ENCODE peak calls at places on chromosomes 16 and 17, in five cellular contexts. One of them, this sample, is unnamed.
A peak's percentile ranks its signal among the peaks of the same experiment; 100 is the strongest.

GRCh38 chr17:55842405-55843158 is 91.7 kb downstream of the PCTP start:
- DNase-seq in stimulated activated CD4-positive, alpha-beta T cell treated with anti-CD3 and anti-CD28 coated beads, Interleukin-15, amount 100 ng/mL, for 24 hours: no peak
- DNase-seq in fibroblast of pulmonary artery: no peak
- DNase-seq in neural crest cell: no peak
- DNase-seq in NCI-H345: no peak
- DNase-seq in this sample: no peak

GRCh38 chr16:88706965-88707871 is 915 bp downstream of the CTU2 start:
- DNase-seq in fibroblast of pulmonary artery: no peak
- DNase-seq in NCI-H345: no peak
- DNase-seq in neural crest cell: no peak
- DNase-seq in stimulated activated CD4-positive, alpha-beta T cell treated with anti-CD3 and anti-CD28 coated beads, Interleukin-15, amount 100 ng/mL, for 24 hours: no peak
- DNase-seq in this sample: no peak

GRCh38 chr16:89921131-89921698 is 1.9 kb upstream of the TUBB3 start:
- DNase-seq in fibroblast of pulmonary artery: no peak
- DNase-seq in stimulated activated CD4-positive, alpha-beta T cell treated with anti-CD3 and anti-CD28 coated beads, Interleukin-15, amount 100 ng/mL, for 24 hours: no peak
- DNase-seq in NCI-H345: no peak
- DNase-seq in neural crest cell: no peak
- DNase-seq in this sample: no peak

GRCh38 chr16:31880322-31880979 is 6.8 kb downstream of the ZNF267 start:
- DNase-seq in NCI-H345: no peak
- DNase-seq in neural crest cell: no peak
- DNase-seq in stimulated activated CD4-positive, alpha-beta T cell treated with anti-CD3 and anti-CD28 coated beads, Interleukin-15, amount 100 ng/mL, for 24 hours: peak; percentile 62
- DNase-seq in fibroblast of pulmonary artery: peak; percentile 87
- DNase-seq in this sample: no peak

GRCh38 chr16:9844361-9844760 is 337.9 kb downstream of the GRIN2A start:
- DNase-seq in fibroblast of pulmonary artery: no peak
- DNase-seq in neural crest cell: no peak
- DNase-seq in stimulated activated CD4-positive, alpha-beta T cell treated with anti-CD3 and anti-CD28 coated beads, Interleukin-15, amount 100 ng/mL, for 24 hours: no peak
- DNase-seq in NCI-H345: no peak
- DNase-seq in this sample: no peak

GRCh38 chr17:58336456-58337094 is 8.0 kb upstream of the TSPOAP1 start:
- DNase-seq in stimulated activated CD4-positive, alpha-beta T cell treated with anti-CD3 and anti-CD28 coated beads, Interleukin-15, amount 100 ng/mL, for 24 hours: peak; percentile 52
- DNase-seq in fibroblast of pulmonary artery: no peak
- DNase-seq in neural crest cell: no peak
- DNase-seq in NCI-H345: no peak
- DNase-seq in this sample: no peak

GRCh38 chr17:5785343-5785742 is 201.0 kb upstream of the NLRP1 start:
- DNase-seq in fibroblast of pulmonary artery: peak; percentile 20
- DNase-seq in neural crest cell: no peak
- DNase-seq in stimulated activated CD4-positive, alpha-beta T cell treated with anti-CD3 and anti-CD28 coated beads, Interleukin-15, amount 100 ng/mL, for 24 hours: no peak
- DNase-seq in NCI-H345: no peak
- DNase-seq in this sample: peak; percentile 92

GRCh38 chr16:19523184-19523558 is 571 bp upstream of the CCP110 start:
- DNase-seq in NCI-H345: no peak
- DNase-seq in fibroblast of pulmonary artery: no peak
- DNase-seq in neural crest cell: no peak
- DNase-seq in stimulated activated CD4-positive, alpha-beta T cell treated with anti-CD3 and anti-CD28 coated beads, Interleukin-15, amount 100 ng/mL, for 24 hours: no peak
- DNase-seq in this sample: no peak

GRCh38 chr17:63998721-63999679 is 849 bp downstream of the PRR29 start:
- DNase-seq in stimulated activated CD4-positive, alpha-beta T cell treated with anti-CD3 and anti-CD28 coated beads, Interleukin-15, amount 100 ng/mL, for 24 hours: no peak
- DNase-seq in NCI-H345: no peak
- DNase-seq in fibroblast of pulmonary artery: no peak
- DNase-seq in neural crest cell: no peak
- DNase-seq in this sample: no peak

GRCh38 chr17:82392209-82392920 is 20.8 kb downstream of the UTS2R start:
- DNase-seq in NCI-H345: no peak
- DNase-seq in neural crest cell: no peak
- DNase-seq in fibroblast of pulmonary artery: no peak
- DNase-seq in stimulated activated CD4-positive, alpha-beta T cell treated with anti-CD3 and anti-CD28 coated beads, Interleukin-15, amount 100 ng/mL, for 24 hours: no peak
- DNase-seq in this sample: no peak

GRCh38 chr17:57626520-57627210 is 118.4 kb downstream of the CCDC182 start:
- DNase-seq in fibroblast of pulmonary artery: no peak
- DNase-seq in NCI-H345: no peak
- DNase-seq in stimulated activated CD4-positive, alpha-beta T cell treated with anti-CD3 and anti-CD28 coated beads, Interleukin-15, amount 100 ng/mL, for 24 hours: no peak
- DNase-seq in neural crest cell: no peak
- DNase-seq in this sample: no peak

GRCh38 chr17:55513885-55514590 is 2.8 kb upstream of the SMIM36 start:
- DNase-seq in NCI-H345: peak; percentile 76
- DNase-seq in neural crest cell: peak; percentile 82
- DNase-seq in fibroblast of pulmonary artery: peak; percentile 79
- DNase-seq in stimulated activated CD4-positive, alpha-beta T cell treated with anti-CD3 and anti-CD28 coated beads, Interleukin-15, amount 100 ng/mL, for 24 hours: peak; percentile 77
- DNase-seq in this sample: no peak

GRCh38 chr17:50593321-50593720 is 32.8 kb downstream of the CACNA1G start:
- DNase-seq in fibroblast of pulmonary artery: no peak
- DNase-seq in neural crest cell: peak; percentile 45
- DNase-seq in NCI-H345: peak; percentile 61
- DNase-seq in stimulated activated CD4-positive, alpha-beta T cell treated with anti-CD3 and anti-CD28 coated beads, Interleukin-15, amount 100 ng/mL, for 24 hours: no peak
- DNase-seq in this sample: no peak

GRCh38 chr16:70800306-70800705 is 652 bp downstream of the VAC14 start:
- DNase-seq in fibroblast of pulmonary artery: no peak
- DNase-seq in stimulated activated CD4-positive, alpha-beta T cell treated with anti-CD3 and anti-CD28 coated beads, Interleukin-15, amount 100 ng/mL, for 24 hours: no peak
- DNase-seq in neural crest cell: no peak
- DNase-seq in NCI-H345: no peak
- DNase-seq in this sample: no peak

GRCh38 chr17:57443781-57444180 is 187.5 kb downstream of the MSI2 start:
- DNase-seq in NCI-H345: no peak
- DNase-seq in stimulated activated CD4-positive, alpha-beta T cell treated with anti-CD3 and anti-CD28 coated beads, Interleukin-15, amount 100 ng/mL, for 24 hours: no peak
- DNase-seq in neural crest cell: no peak
- DNase-seq in fibroblast of pulmonary artery: no peak
- DNase-seq in this sample: no peak

GRCh38 chr16:66459878-66460277 is 32.8 kb downstream of the BEAN1 start:
- DNase-seq in NCI-H345: no peak
- DNase-seq in neural crest cell: no peak
- DNase-seq in stimulated activated CD4-positive, alpha-beta T cell treated with anti-CD3 and anti-CD28 coated beads, Interleukin-15, amount 100 ng/mL, for 24 hours: no peak
- DNase-seq in fibroblast of pulmonary artery: no peak
- DNase-seq in this sample: no peak

GRCh38 chr17:1120596-1121441 is 59.0 kb downstream of the ABR start:
- DNase-seq in stimulated activated CD4-positive, alpha-beta T cell treated with anti-CD3 and anti-CD28 coated beads, Interleukin-15, amount 100 ng/mL, for 24 hours: no peak
- DNase-seq in neural crest cell: no peak
- DNase-seq in fibroblast of pulmonary artery: no peak
- DNase-seq in NCI-H345: no peak
- DNase-seq in this sample: no peak

GRCh38 chr16:86568677-86569623 is 2.3 kb downstream of the FOXC2 start:
- DNase-seq in stimulated activated CD4-positive, alpha-beta T cell treated with anti-CD3 and anti-CD28 coated beads, Interleukin-15, amount 100 ng/mL, for 24 hours: no peak
- DNase-seq in NCI-H345: no peak
- DNase-seq in fibroblast of pulmonary artery: no peak
- DNase-seq in neural crest cell: no peak
- DNase-seq in this sample: no peak

GRCh38 chr16:2816751-2817495 is at the start of gene PRSS21:
- DNase-seq in fibroblast of pulmonary artery: no peak
- DNase-seq in stimulated activated CD4-positive, alpha-beta T cell treated with anti-CD3 and anti-CD28 coated beads, Interleukin-15, amount 100 ng/mL, for 24 hours: peak; percentile 53
- DNase-seq in NCI-H345: no peak
- DNase-seq in neural crest cell: no peak
- DNase-seq in this sample: no peak

GRCh38 chr16:1938316-1938715 is 4.7 kb downstream of the MSRB1 start:
- DNase-seq in stimulated activated CD4-positive, alpha-beta T cell treated with anti-CD3 and anti-CD28 coated beads, Interleukin-15, amount 100 ng/mL, for 24 hours: no peak
- DNase-seq in fibroblast of pulmonary artery: no peak
- DNase-seq in NCI-H345: no peak
- DNase-seq in neural crest cell: no peak
- DNase-seq in this sample: no peak

GRCh38 chr17:60086822-60087591 is 8.3 kb upstream of the HEATR6 start:
- DNase-seq in fibroblast of pulmonary artery: peak; percentile 72
- DNase-seq in NCI-H345: no peak
- DNase-seq in neural crest cell: no peak
- DNase-seq in stimulated activated CD4-positive, alpha-beta T cell treated with anti-CD3 and anti-CD28 coated beads, Interleukin-15, amount 100 ng/mL, for 24 hours: no peak
- DNase-seq in this sample: no peak

GRCh38 chr17:65850486-65850885 is 289.0 kb upstream of the AXIN2 start:
- DNase-seq in NCI-H345: no peak
- DNase-seq in fibroblast of pulmonary artery: peak; percentile 35
- DNase-seq in stimulated activated CD4-positive, alpha-beta T cell treated with anti-CD3 and anti-CD28 coated beads, Interleukin-15, amount 100 ng/mL, for 24 hours: peak; percentile 5
- DNase-seq in neural crest cell: no peak
- DNase-seq in this sample: peak; percentile 5

GRCh38 chr16:57260294-57260929 is 15.4 kb downstream of the ARL2BP start:
- DNase-seq in stimulated activated CD4-positive, alpha-beta T cell treated with anti-CD3 and anti-CD28 coated beads, Interleukin-15, amount 100 ng/mL, for 24 hours: peak; percentile 25
- DNase-seq in neural crest cell: peak; percentile 33
- DNase-seq in fibroblast of pulmonary artery: peak; percentile 84
- DNase-seq in NCI-H345: no peak
- DNase-seq in this sample: peak; percentile 71

GRCh38 chr17:74192950-74193781 is 10.3 kb upstream of the RPL38 start:
- DNase-seq in fibroblast of pulmonary artery: no peak
- DNase-seq in neural crest cell: no peak
- DNase-seq in NCI-H345: peak; percentile 71
- DNase-seq in stimulated activated CD4-positive, alpha-beta T cell treated with anti-CD3 and anti-CD28 coated beads, Interleukin-15, amount 100 ng/mL, for 24 hours: no peak
- DNase-seq in this sample: no peak

GRCh38 chr17:47801176-47801765 is 20.3 kb downstream of the OSBPL7 start:
- DNase-seq in NCI-H345: no peak
- DNase-seq in stimulated activated CD4-positive, alpha-beta T cell treated with anti-CD3 and anti-CD28 coated beads, Interleukin-15, amount 100 ng/mL, for 24 hours: no peak
- DNase-seq in neural crest cell: no peak
- DNase-seq in fibroblast of pulmonary artery: no peak
- DNase-seq in this sample: no peak

GRCh38 chr17:74274060-74274702 is at the start of gene DNAI2:
- DNase-seq in fibroblast of pulmonary artery: no peak
- DNase-seq in neural crest cell: peak; percentile 43
- DNase-seq in NCI-H345: peak; percentile 60
- DNase-seq in stimulated activated CD4-positive, alpha-beta T cell treated with anti-CD3 and anti-CD28 coated beads, Interleukin-15, amount 100 ng/mL, for 24 hours: peak; percentile 30
- DNase-seq in this sample: no peak

GRCh38 chr16:87571868-87572244 is 30.5 kb upstream of the JPH3 start:
- DNase-seq in NCI-H345: no peak
- DNase-seq in stimulated activated CD4-positive, alpha-beta T cell treated with anti-CD3 and anti-CD28 coated beads, Interleukin-15, amount 100 ng/mL, for 24 hours: no peak
- DNase-seq in neural crest cell: no peak
- DNase-seq in fibroblast of pulmonary artery: no peak
- DNase-seq in this sample: no peak

GRCh38 chr16:66656547-66656946 is 40.0 kb downstream of the CMTM4 start:
- DNase-seq in NCI-H345: no peak
- DNase-seq in fibroblast of pulmonary artery: no peak
- DNase-seq in stimulated activated CD4-positive, alpha-beta T cell treated with anti-CD3 and anti-CD28 coated beads, Interleukin-15, amount 100 ng/mL, for 24 hours: no peak
- DNase-seq in neural crest cell: no peak
- DNase-seq in this sample: no peak

GRCh38 chr17:29063992-29064391 is 21.1 kb downstream of the PIPOX start:
- DNase-seq in neural crest cell: no peak
- DNase-seq in fibroblast of pulmonary artery: no peak
- DNase-seq in NCI-H345: no peak
- DNase-seq in stimulated activated CD4-positive, alpha-beta T cell treated with anti-CD3 and anti-CD28 coated beads, Interleukin-15, amount 100 ng/mL, for 24 hours: no peak
- DNase-seq in this sample: no peak

GRCh38 chr17:56785997-56786680 is 47.6 kb downstream of the C17orf67 start:
- DNase-seq in stimulated activated CD4-positive, alpha-beta T cell treated with anti-CD3 and anti-CD28 coated beads, Interleukin-15, amount 100 ng/mL, for 24 hours: no peak
- DNase-seq in fibroblast of pulmonary artery: no peak
- DNase-seq in NCI-H345: no peak
- DNase-seq in neural crest cell: no peak
- DNase-seq in this sample: no peak

GRCh38 chr17:14014647-14015046 is 54.7 kb upstream of the COX10 start:
- DNase-seq in neural crest cell: no peak
- DNase-seq in fibroblast of pulmonary artery: peak; percentile 23
- DNase-seq in stimulated activated CD4-positive, alpha-beta T cell treated with anti-CD3 and anti-CD28 coated beads, Interleukin-15, amount 100 ng/mL, for 24 hours: no peak
- DNase-seq in NCI-H345: no peak
- DNase-seq in this sample: no peak

GRCh38 chr17:46759141-46759540 is 59.4 kb downstream of the WNT3 start:
- DNase-seq in fibroblast of pulmonary artery: no peak
- DNase-seq in neural crest cell: no peak
- DNase-seq in stimulated activated CD4-positive, alpha-beta T cell treated with anti-CD3 and anti-CD28 coated beads, Interleukin-15, amount 100 ng/mL, for 24 hours: no peak
- DNase-seq in NCI-H345: no peak
- DNase-seq in this sample: no peak

GRCh38 chr16:87924937-87925670 is 11.2 kb downstream of the CA5A start:
- DNase-seq in stimulated activated CD4-positive, alpha-beta T cell treated with anti-CD3 and anti-CD28 coated beads, Interleukin-15, amount 100 ng/mL, for 24 hours: no peak
- DNase-seq in NCI-H345: peak; percentile 97
- DNase-seq in fibroblast of pulmonary artery: no peak
- DNase-seq in neural crest cell: no peak
- DNase-seq in this sample: peak; percentile 70

GRCh38 chr16:48901712-48902374 is 291.9 kb upstream of the N4BP1 start:
- DNase-seq in NCI-H345: no peak
- DNase-seq in fibroblast of pulmonary artery: no peak
- DNase-seq in neural crest cell: no peak
- DNase-seq in stimulated activated CD4-positive, alpha-beta T cell treated with anti-CD3 and anti-CD28 coated beads, Interleukin-15, amount 100 ng/mL, for 24 hours: no peak
- DNase-seq in this sample: no peak

GRCh38 chr17:32792207-32792606 is 84.7 kb downstream of the MYO1D start:
- DNase-seq in NCI-H345: no peak
- DNase-seq in neural crest cell: no peak
- DNase-seq in stimulated activated CD4-positive, alpha-beta T cell treated with anti-CD3 and anti-CD28 coated beads, Interleukin-15, amount 100 ng/mL, for 24 hours: no peak
- DNase-seq in fibroblast of pulmonary artery: no peak
- DNase-seq in this sample: no peak

GRCh38 chr17:63967953-63968352 is 4.8 kb downstream of the SCN4A start:
- DNase-seq in NCI-H345: no peak
- DNase-seq in stimulated activated CD4-positive, alpha-beta T cell treated with anti-CD3 and anti-CD28 coated beads, Interleukin-15, amount 100 ng/mL, for 24 hours: peak; percentile 26
- DNase-seq in neural crest cell: no peak
- DNase-seq in fibroblast of pulmonary artery: no peak
- DNase-seq in this sample: no peak

GRCh38 chr16:12057276-12057675 is 80.7 kb downstream of the SNX29 start:
- DNase-seq in stimulated activated CD4-positive, alpha-beta T cell treated with anti-CD3 and anti-CD28 coated beads, Interleukin-15, amount 100 ng/mL, for 24 hours: no peak
- DNase-seq in NCI-H345: no peak
- DNase-seq in fibroblast of pulmonary artery: peak; percentile 25
- DNase-seq in neural crest cell: no peak
- DNase-seq in this sample: no peak

GRCh38 chr16:75043175-75043937 is 44.5 kb downstream of the ZNRF1 start:
- DNase-seq in NCI-H345: no peak
- DNase-seq in stimulated activated CD4-positive, alpha-beta T cell treated with anti-CD3 and anti-CD28 coated beads, Interleukin-15, amount 100 ng/mL, for 24 hours: no peak
- DNase-seq in fibroblast of pulmonary artery: no peak
- DNase-seq in neural crest cell: no peak
- DNase-seq in this sample: no peak

GRCh38 chr17:19460695-19461094 is 49.7 kb downstream of the RNF112 start:
- DNase-seq in NCI-H345: no peak
- DNase-seq in neural crest cell: no peak
- DNase-seq in fibroblast of pulmonary artery: no peak
- DNase-seq in stimulated activated CD4-positive, alpha-beta T cell treated with anti-CD3 and anti-CD28 coated beads, Interleukin-15, amount 100 ng/mL, for 24 hours: no peak
- DNase-seq in this sample: no peak

This sample was measured in kidney epithelial cell.